ENCODE peak calls at places on chromosomes 7 and 10, in five cellular contexts. F is GM06990; Y is WTC11; G is colonic mucosa; A is activated naive CD8-positive, alpha-beta T cell treated with anti-CD3 and anti-CD28 coated beads, Interleukin-2, amount 50 U/mL, for 16 hours. P is an unnamed sample.

GRCh38 chr7:92915348-92915747 is 79.0 kb upstream of the CDK6 start:
- DNase-seq in Y (no peak), F (no peak), G (no peak), A (no peak), P (no peak)

GRCh38 chr7:4189151-4189570 is 492.9 kb upstream of the FOXK1 start:
- DNase-seq in Y (no peak), A (no peak), F (no peak), G (peak), P (peak)

GRCh38 chr7:75795831-75796285 is 17.7 kb downstream of the CCL24 start:
- DNase-seq in A (no peak), Y (no peak), F (no peak), G (peak), P (no peak)

GRCh38 chr7:135770139-135770710 is 21.6 kb upstream of the FAM180A start:
- DNase-seq in F (no peak), A (no peak), G (no peak), Y (no peak), P (no peak)

GRCh38 chr10:80945267-80945880 is 407.7 kb downstream of the SH2D4B start:
- DNase-seq in Y (no peak), A (no peak), F (no peak), G (no peak), P (no peak)

GRCh38 chr7:76302299-76303056 is at the start of gene HSPB1:
- DNase-seq in G (peak), F (peak), Y (peak), A (no peak), P (peak)

GRCh38 chr7:134255814-134256213 is 60.9 kb downstream of the SLC35B4 start:
- DNase-seq in A (no peak), G (no peak), F (no peak), Y (peak), P (no peak)

GRCh38 chr7:27095897-27096755 is at the start of gene HOXA1:
- DNase-seq in G (peak), F (peak), A (peak), Y (peak), P (peak)

GRCh38 chr7:148014473-148014872 is 576.1 kb upstream of the C7orf33 start:
- DNase-seq in F (no peak), A (no peak), G (no peak), Y (no peak), P (no peak)

GRCh38 chr10:123007558-123008378 is 827 bp downstream of the IKZF5 start:
- DNase-seq in A (no peak), G (peak), Y (no peak), F (no peak), P (no peak)

GRCh38 chr7:114130860-114131259 is 212.1 kb upstream of the PPP1R3A start:
- DNase-seq in G (no peak), A (no peak), F (no peak), Y (no peak), P (no peak)

GRCh38 chr10:44640429-44640828 is 255.5 kb upstream of the CXCL12 start:
- DNase-seq in F (no peak), Y (no peak), A (no peak), G (no peak), P (no peak)

GRCh38 chr10:121459765-121460453 is 138.3 kb downstream of the FGFR2 start:
- DNase-seq in F (no peak), Y (peak), A (no peak), G (no peak), P (no peak)